ENCODE peak calls at places on chromosomes 1 and 21, in nine cellular contexts. U, B, J, G, N, Z, Y, O and H are unnamed samples.

GRCh38 chr1:20854529-20854928 is 67.4 kb upstream of the HP1BP3 start:
- DNase-seq in N (no peak), Z (no peak), B (no peak), J (no peak), G (no peak), U (no peak), Y (no peak), O (no peak), H (no peak)

GRCh38 chr1:213684454-213684853 is 303.3 kb upstream of the PROX1 start:
- DNase-seq in N (no peak), O (no peak), J (no peak), Y (no peak), G (no peak), B (no peak), U (no peak), Z (no peak), H (no peak)

GRCh38 chr1:231778009-231778719 is 151.6 kb downstream of the DISC1 start:
- DNase-seq in Y (no peak), B (peak), U (peak), O (peak), G (peak), J (no peak), Z (no peak), N (no peak), H (no peak)

GRCh38 chr1:93716974-93717373 is 35.3 kb upstream of the BCAR3 start:
- DNase-seq in B (no peak), G (no peak), O (no peak), Y (no peak), U (peak), N (no peak), J (no peak), Z (no peak), H (peak)

GRCh38 chr1:87473203-87473661 is 144.6 kb downstream of the LMO4 start:
- DNase-seq in O (no peak), J (no peak), U (no peak), N (no peak), B (no peak), Y (no peak), G (no peak), Z (no peak), H (no peak)

GRCh38 chr1:77796695-77797405 is 17.4 kb downstream of the MIGA1 start:
- DNase-seq in G (no peak), J (no peak), Y (no peak), U (no peak), N (no peak), O (no peak), B (no peak), Z (no peak), H (no peak)

GRCh38 chr1:64864018-64864945 is 102.1 kb downstream of the JAK1 start:
- DNase-seq in B (no peak), O (no peak), N (no peak), Y (peak), G (no peak), U (no peak), J (no peak), Z (no peak), H (peak)

GRCh38 chr1:27527223-27527856 is 37.4 kb upstream of the WASF2 start:
- DNase-seq in O (peak), J (peak), G (peak), U (no peak), N (peak), Y (peak), Z (peak), B (peak), H (peak)

GRCh38 chr1:23555225-23555801 is 4.0 kb downstream of the ID3 start:
- DNase-seq in O (peak), Z (peak), N (peak), J (no peak), U (no peak), B (no peak), Y (no peak), G (no peak), H (no peak)

GRCh38 chr1:11525516-11525915 is 46.6 kb downstream of the DISP3 start:
- DNase-seq in Y (no peak), G (no peak), N (peak), Z (no peak), B (no peak), J (no peak), U (no peak), O (no peak), H (no peak)

GRCh38 chr1:145771056-145771455 is 51.8 kb downstream of the CD160 start:
- DNase-seq in Y (no peak), N (no peak), G (no peak), B (no peak), U (no peak), J (no peak), Z (no peak), O (no peak), H (no peak)

GRCh38 chr1:236020359-236021000 is 44.4 kb downstream of the NID1 start:
- DNase-seq in O (no peak), Y (no peak), G (no peak), B (no peak), N (no peak), J (no peak), U (peak), Z (no peak), H (no peak)

GRCh38 chr1:45014403-45015028 is 2.5 kb downstream of the UROD start:
- DNase-seq in Y (peak), N (peak), J (peak), G (peak), O (peak), B (peak), Z (peak), U (peak), H (peak)

GRCh38 chr1:150406483-150406882 is 42.5 kb downstream of the RPRD2 start:
- DNase-seq in O (no peak), Z (no peak), N (no peak), G (no peak), Y (no peak), U (no peak), J (no peak), B (no peak), H (no peak)

GRCh38 chr1:228860911-228861829 is 125.9 kb downstream of the RHOU start:
- DNase-seq in O (no peak), B (peak), G (peak), J (no peak), Z (no peak), U (peak), Y (no peak), N (no peak), H (no peak)

GRCh38 chr1:91075233-91076135 is 53.6 kb upstream of the ZNF644 start:
- DNase-seq in G (no peak), Z (no peak), N (no peak), U (no peak), O (no peak), J (no peak), B (no peak), Y (no peak), H (no peak)

GRCh38 chr1:116334868-116335649 is 38.0 kb upstream of the ATP1A1 start:
- DNase-seq in J (no peak), G (no peak), U (no peak), B (no peak), O (no peak), N (no peak), Y (no peak), Z (no peak), H (no peak)

GRCh38 chr21:41634211-41634694 is 126.3 kb upstream of the TMPRSS2 start:
- DNase-seq in B (no peak), G (no peak), O (no peak), Z (no peak), Y (no peak), U (no peak), J (no peak), N (no peak), H (no peak)

GRCh38 chr1:21517660-21518480 is 8.6 kb downstream of the ALPL start:
- DNase-seq in Z (no peak), Y (no peak), N (no peak), O (no peak), G (no peak), J (no peak), B (no peak), U (no peak), H (no peak)

GRCh38 chr21:44932366-44933181 is 7.3 kb upstream of the SLX9 start:
- DNase-seq in J (no peak), U (no peak), O (peak), Y (peak), Z (peak), B (peak), G (peak), N (no peak), H (peak)

GRCh38 chr1:1304331-1305299 is 3.1 kb downstream of the ACAP3 start:
- DNase-seq in N (peak), B (peak), Z (peak), Y (no peak), J (peak), O (peak), G (peak), U (peak), H (no peak)

GRCh38 chr1:94182191-94182590 is 55.2 kb downstream of the ARHGAP29 start:
- DNase-seq in B (no peak), O (no peak), N (no peak), J (no peak), Z (no peak), G (no peak), U (no peak), Y (no peak), H (no peak)

GRCh38 chr1:223641523-223642039 is 23.9 kb downstream of the CAPN8 start:
- DNase-seq in G (no peak), O (no peak), Y (no peak), J (no peak), N (no peak), B (no peak), Z (no peak), U (no peak), H (no peak)

GRCh38 chr1:10628685-10629084 is 153.9 kb downstream of the PEX14 start:
- DNase-seq in J (no peak), G (no peak), Y (no peak), B (no peak), O (no peak), N (no peak), U (no peak), Z (no peak), H (no peak)

GRCh38 chr21:29175408-29176147 is 45.1 kb downstream of the MAP3K7CL start:
- DNase-seq in J (peak), G (no peak), U (no peak), B (no peak), Z (no peak), N (no peak), O (no peak), Y (no peak), H (no peak)

GRCh38 chr1:57079454-57080157 is 113.8 kb upstream of the C8B start:
- DNase-seq in Z (no peak), U (no peak), Y (no peak), J (no peak), G (no peak), O (no peak), N (peak), B (no peak), H (no peak)

GRCh38 chr1:10968411-10968826 is 44.0 kb upstream of the TARDBP start:
- DNase-seq in Z (peak), B (no peak), U (no peak), Y (no peak), O (peak), J (peak), N (no peak), G (no peak), H (no peak)

GRCh38 chr1:233790662-233791371 is 113.7 kb upstream of the SLC35F3 start:
- DNase-seq in J (peak), Z (peak), G (peak), B (peak), N (peak), U (peak), Y (peak), O (peak), H (peak)

GRCh38 chr1:5564578-5565257 is 427.5 kb downstream of the NPHP4 start:
- DNase-seq in Y (no peak), N (no peak), U (no peak), B (no peak), J (no peak), G (no peak), O (no peak), Z (no peak), H (no peak)

GRCh38 chr1:227886503-227886961 is 61.2 kb downstream of the WNT9A start:
- DNase-seq in B (peak), Z (no peak), U (no peak), Y (no peak), O (no peak), J (no peak), G (no peak), N (no peak), H (no peak)

GRCh38 chr1:53147171-53147570 is 4.7 kb upstream of the SLC1A7 start:
- DNase-seq in G (no peak), B (no peak), Y (no peak), J (no peak), N (no peak), U (no peak), Z (no peak), O (no peak), H (no peak)

GRCh38 chr21:29691616-29692491 is 247.9 kb downstream of the GRIK1 start:
- DNase-seq in B (no peak), Z (no peak), N (no peak), U (no peak), J (no peak), O (no peak), Y (no peak), G (no peak), H (no peak)

GRCh38 chr1:101995984-101996731 is 568 bp downstream of the OLFM3 start:
- DNase-seq in U (no peak), Y (no peak), B (no peak), O (no peak), N (peak), J (peak), G (no peak), Z (peak), H (no peak)

GRCh38 chr1:209076688-209077087 is 506.8 kb upstream of the CAMK1G start:
- DNase-seq in U (no peak), O (peak), G (no peak), Y (no peak), B (no peak), J (peak), Z (no peak), N (no peak), H (no peak)

GRCh38 chr1:56437959-56438358 is 141.4 kb downstream of the PLPP3 start:
- DNase-seq in Y (no peak), B (no peak), Z (no peak), G (no peak), N (no peak), O (no peak), J (no peak), U (no peak), H (no peak)

GRCh38 chr1:204130178-204130577 is 21.7 kb downstream of the ETNK2 start:
- DNase-seq in N (no peak), G (no peak), B (no peak), Y (no peak), Z (peak), J (peak), O (no peak), U (no peak), H (no peak)

GRCh38 chr1:204268101-204268500 is 54.3 kb upstream of the GOLT1A start:
- DNase-seq in O (no peak), U (no peak), G (no peak), B (no peak), Y (no peak), N (no peak), J (peak), Z (peak), H (no peak)

GRCh38 chr1:113714606-113715269 is 44.5 kb downstream of the PHTF1 start:
- DNase-seq in Z (no peak), J (no peak), O (no peak), N (no peak), U (no peak), G (no peak), B (no peak), Y (no peak), H (no peak)

GRCh38 chr1:202821467-202821866 is 10.7 kb downstream of the PCAT6 start:
- DNase-seq in U (peak), J (no peak), G (peak), Y (no peak), N (no peak), O (no peak), B (peak), Z (no peak), H (no peak)

GRCh38 chr1:171788696-171789095 is 7.2 kb downstream of the METTL13 start:
- DNase-seq in O (no peak), B (peak), J (no peak), G (peak), U (peak), Y (no peak), N (no peak), Z (no peak), H (no peak)